ENCODE peak calls at places on chromosomes 11 and 22, in nine cellular contexts. Z is NCI-H2029; B is stimulated activated effector memory CD8-positive, alpha-beta T cell treated with anti-CD3 and anti-CD28 coated beads, Interleukin-12 subunit alpha, Interleukin-12 subunit beta, amount 100 ng/mL, for 72 hours; M is stimulated activated CD4-positive, alpha-beta T cell treated with anti-CD3 and anti-CD28 coated beads, Interleukin-4, amount 100 ng/mL, for 48 hours; V is H7; U is glutamatergic neuron; I is neuronal stem cell; D is posterior cingulate gyrus; N is GM04504. Q is an unnamed sample.

GRCh38 chr11:19345519-19345847 is 104.7 kb upstream of the E2F8 start:
- DNase-seq in I (peak; percentile 38), Z (no peak), M (no peak), N (no peak), U (peak; percentile 75), V (peak; percentile 86), D (peak; percentile 56), B (no peak), Q (no peak)

GRCh38 chr11:113447621-113448310 is 27.4 kb downstream of the DRD2 start:
- DNase-seq in B (no peak), N (no peak), M (no peak), I (no peak), Z (no peak), U (no peak), V (no peak), D (no peak), Q (no peak)

GRCh38 chr11:117232911-117233409 is 489 bp downstream of the RNF214 start:
- DNase-seq in N (no peak), M (no peak), I (no peak), U (peak; percentile 51), B (peak; percentile 14), D (no peak), V (no peak), Z (no peak), Q (no peak)

GRCh38 chr11:96748639-96749370 is 359.0 kb downstream of the JRKL start:
- DNase-seq in M (no peak), I (no peak), V (no peak), D (no peak), Z (no peak), N (peak; percentile 41), B (no peak), U (no peak), Q (no peak)

GRCh38 chr11:28666632-28667031 is 558.4 kb downstream of the METTL15 start:
- DNase-seq in I (no peak), Z (no peak), D (no peak), N (peak; percentile 56), M (no peak), V (no peak), B (no peak), U (no peak), Q (no peak)

GRCh38 chr22:22410121-22410520 is 98.4 kb downstream of the ZNF280B start:
- DNase-seq in N (no peak), Z (no peak), I (no peak), D (no peak), M (no peak), U (peak; percentile 85), V (no peak), B (no peak), Q (peak; percentile 84)

GRCh38 chr11:34669458-34669857 is 48.6 kb downstream of the EHF start:
- DNase-seq in Z (no peak), N (no peak), B (no peak), V (no peak), U (no peak), D (no peak), M (no peak), I (no peak), Q (no peak)

GRCh38 chr11:93945596-93945995 is 75.6 kb upstream of the HEPHL1 start:
- DNase-seq in I (no peak), U (no peak), N (no peak), V (no peak), D (no peak), Z (no peak), B (no peak), M (no peak), Q (no peak)

GRCh38 chr11:2951235-2952110 is 22.3 kb upstream of the PHLDA2 start:
- DNase-seq in D (no peak), Z (no peak), V (no peak), M (no peak), B (no peak), N (no peak), I (no peak), U (no peak), Q (no peak)

GRCh38 chr11:117851091-117851490 is 25.4 kb downstream of the FXYD6 start:
- DNase-seq in M (no peak), I (no peak), Z (no peak), D (no peak), N (no peak), V (no peak), B (no peak), U (no peak), Q (no peak)

GRCh38 chr22:28299760-28300159 is 379.9 kb downstream of the TTC28 start:
- DNase-seq in Z (no peak), V (no peak), N (no peak), U (no peak), M (no peak), D (no peak), B (no peak), I (no peak), Q (no peak)

GRCh38 chr22:23698673-23699235 is 7.9 kb downstream of the RGL4 start:
- DNase-seq in Z (no peak), V (no peak), M (no peak), U (no peak), B (no peak), I (no peak), D (no peak), N (no peak), Q (no peak)

GRCh38 chr11:35792148-35792845 is 129.7 kb downstream of the TRIM44 start:
- DNase-seq in N (no peak), D (no peak), V (no peak), B (no peak), Z (peak; percentile 46), I (no peak), M (no peak), U (no peak), Q (no peak)

GRCh38 chr11:109641549-109641948 is 219.6 kb downstream of the C11orf87 start:
- DNase-seq in I (peak; percentile 48), Z (no peak), D (no peak), B (no peak), M (no peak), N (peak; percentile 24), V (peak; percentile 19), U (no peak), Q (no peak)

GRCh38 chr11:16861867-16862266 is 123.4 kb downstream of the C11orf58 start:
- DNase-seq in Z (no peak), N (no peak), D (no peak), I (no peak), U (no peak), B (no peak), M (no peak), V (no peak), Q (no peak)

GRCh38 chr11:4539603-4540219 is 5.3 kb upstream of the OR52M1 start:
- DNase-seq in Z (no peak), D (no peak), B (peak; percentile 6), M (peak; percentile 10), N (peak; percentile 18), V (peak; percentile 46), U (peak; percentile 66), I (peak; percentile 53), Q (peak; percentile 18)

GRCh38 chr11:77140231-77140959 is 12.3 kb downstream of the MYO7A start:
- DNase-seq in D (peak; percentile 19), N (no peak), U (no peak), I (no peak), Z (no peak), M (no peak), B (no peak), V (peak; percentile 82), Q (no peak)

GRCh38 chr11:121463689-121464335 is 11.0 kb upstream of the SORL1-AS1 start:
- DNase-seq in I (no peak), Z (no peak), D (no peak), V (no peak), B (no peak), N (no peak), U (no peak), M (no peak), Q (no peak)

GRCh38 chr11:104581246-104581980 is 316.8 kb downstream of the CASP12 start:
- DNase-seq in N (no peak), M (no peak), B (no peak), Z (no peak), V (peak; percentile 4), D (no peak), U (no peak), I (peak; percentile 23), Q (no peak)

GRCh38 chr11:10514713-10515112 is 26.3 kb downstream of the RNF141 start:
- DNase-seq in I (no peak), V (no peak), M (no peak), N (no peak), B (no peak), D (no peak), Z (no peak), U (no peak), Q (no peak)

GRCh38 chr22:36762687-36763260 is 13.1 kb downstream of the IFT27 start:
- DNase-seq in U (no peak), Z (peak; percentile 66), B (no peak), I (no peak), M (no peak), V (peak; percentile 19), N (peak; percentile 35), D (no peak), Q (peak; percentile 37)

GRCh38 chr11:116960916-116961315 is 123.5 kb upstream of the APOA1 start:
- DNase-seq in Z (no peak), I (no peak), B (no peak), N (no peak), V (peak; percentile 13), D (no peak), M (no peak), U (no peak), Q (no peak)

GRCh38 chr11:67666303-67666645 is 8.1 kb downstream of the ALDH3B2 start:
- DNase-seq in U (no peak), V (peak; percentile 47), Z (no peak), B (no peak), D (no peak), N (no peak), I (no peak), M (no peak), Q (no peak)

GRCh38 chr11:132402056-132402684 is 1031.8 kb downstream of the NTM start:
- DNase-seq in I (peak; percentile 43), M (no peak), U (peak; percentile 45), Z (no peak), D (peak; percentile 61), B (no peak), V (peak; percentile 63), N (no peak), Q (no peak)

GRCh38 chr11:121163658-121164308 is 62.7 kb downstream of the TECTA start:
- DNase-seq in U (no peak), Z (no peak), M (no peak), B (no peak), I (no peak), D (no peak), N (no peak), V (no peak), Q (no peak)

GRCh38 chr11:46367244-46367915 is 14.1 kb upstream of the MDK start:
- DNase-seq in D (peak; percentile 66), I (no peak), Z (no peak), M (no peak), B (peak; percentile 72), N (no peak), U (peak; percentile 86), V (peak; percentile 95), Q (peak; percentile 66)

GRCh38 chr11:130916910-130917309 is 631 bp upstream of the SNX19 start:
- DNase-seq in B (no peak), I (no peak), U (no peak), V (peak; percentile 30), N (no peak), Z (no peak), M (no peak), D (no peak), Q (no peak)

GRCh38 chr11:112670806-112671570 is 290.2 kb upstream of the NCAM1 start:
- DNase-seq in V (no peak), M (no peak), Z (no peak), N (no peak), B (no peak), U (no peak), I (no peak), D (no peak), Q (no peak)

GRCh38 chr22:43783777-43784176 is 28.3 kb downstream of the EFCAB6 start:
- DNase-seq in V (peak; percentile 27), Z (no peak), B (no peak), I (no peak), U (no peak), N (no peak), M (no peak), D (no peak), Q (no peak)

GRCh38 chr11:91164452-91164822 is 941.6 kb upstream of the CHORDC1 start:
- DNase-seq in V (no peak), D (no peak), I (no peak), Z (no peak), N (no peak), U (no peak), B (no peak), M (no peak), Q (no peak)

GRCh38 chr11:67630230-67630942 is 649 bp upstream of the NUDT8 start:
- DNase-seq in M (peak; percentile 98), D (peak; percentile 92), N (peak; percentile 93), B (peak; percentile 95), V (peak; percentile 99), I (peak; percentile 98), U (peak; percentile 99), Z (peak; percentile 96), Q (peak; percentile 98)

Q was measured in B cell.